ENCODE peak calls at places on chromosomes 6 and 20, in five cellular contexts. G is hepatocyte, I is neural progenitor cell, Z is PC-9, X is brain microvascular endothelial cell. J is an unnamed sample.

GRCh38 chr6:79985128-79985527 is 19.3 kb upstream of the TTK start:
- DNase-seq in G (no peak), I (no peak), Z (no peak), X (no peak), J (no peak)

GRCh38 chr20:46328180-46328882 is 20.0 kb upstream of the CDH22 start:
- DNase-seq in G (no peak), I (no peak), Z (no peak), X (no peak), J (no peak)

GRCh38 chr20:1391640-1392442 is 1.0 kb downstream of the FKBP1A start:
- DNase-seq in G (peak; percentile 30), I (peak; percentile 32), Z (no peak), X (no peak), J (no peak)

GRCh38 chr6:167788531-167788903 is 38.2 kb upstream of the AFDN start:
- DNase-seq in G (no peak), I (no peak), Z (no peak), X (no peak), J (no peak)

GRCh38 chr6:68024570-68025269 is 610.4 kb upstream of the ADGRB3 start:
- DNase-seq in G (no peak), I (no peak), Z (no peak), X (no peak), J (no peak)

GRCh38 chr6:167827062-167827587 is 414 bp downstream of the AFDN start:
- DNase-seq in G (no peak), I (no peak), Z (no peak), X (no peak), J (no peak)

GRCh38 chr6:134447883-134448387 is 130.0 kb upstream of the SGK1 start:
- DNase-seq in G (no peak), I (no peak), Z (no peak), X (peak; percentile 78), J (no peak)

GRCh38 chr20:23115823-23116222 is 29.7 kb upstream of the CD93 start:
- DNase-seq in G (no peak), I (no peak), Z (no peak), X (no peak), J (no peak)

GRCh38 chr6:379367-380181 is 12.0 kb upstream of the IRF4 start:
- DNase-seq in G (no peak), I (no peak), Z (peak; percentile 54), X (no peak), J (no peak)

GRCh38 chr20:3777726-3778629 is 3.3 kb downstream of the SPEF1 start:
- DNase-seq in G (peak; percentile 69), I (peak; percentile 81), Z (no peak), X (peak; percentile 11), J (no peak)

GRCh38 chr6:158653577-158654354 is 3.9 kb downstream of the SYTL3 start:
- DNase-seq in G (no peak), I (no peak), Z (no peak), X (no peak), J (no peak)

GRCh38 chr6:152575186-152575585 is 62.0 kb downstream of the SYNE1 start:
- DNase-seq in G (no peak), I (no peak), Z (no peak), X (no peak), J (no peak)

GRCh38 chr6:112879920-112880413 is 532.8 kb downstream of the RFPL4B start:
- DNase-seq in G (peak; percentile 91), I (peak; percentile 90), Z (peak; percentile 53), X (no peak), J (peak; percentile 53)

GRCh38 chr20:46936415-46937139 is 41.9 kb downstream of the EYA2 start:
- DNase-seq in G (peak; percentile 15), I (no peak), Z (no peak), X (no peak), J (no peak)

GRCh38 chr6:33841070-33841469 is 37.3 kb upstream of the MLN start:
- DNase-seq in G (no peak), I (no peak), Z (no peak), X (no peak), J (no peak)

GRCh38 chr6:225121-225721 is 67.1 kb upstream of the DUSP22 start:
- DNase-seq in G (no peak), I (no peak), Z (no peak), X (no peak), J (no peak)

GRCh38 chr6:13703496-13703895 is 8.1 kb downstream of the RANBP9 start:
- DNase-seq in G (no peak), I (peak; percentile 11), Z (no peak), X (no peak), J (no peak)

GRCh38 chr6:53984163-53984562 is 127.1 kb upstream of the MLIP start:
- DNase-seq in G (no peak), I (no peak), Z (peak; percentile 69), X (peak; percentile 97), J (no peak)

GRCh38 chr6:44226368-44227137 is 3.2 kb downstream of the SLC29A1 start:
- DNase-seq in G (no peak), I (no peak), Z (no peak), X (no peak), J (no peak)

GRCh38 chr6:37244430-37245310 is 12.9 kb upstream of the TBC1D22B start:
- DNase-seq in G (peak; percentile 83), I (no peak), Z (no peak), X (peak; percentile 100), J (no peak)

GRCh38 chr6:3748208-3748701 is 3.3 kb downstream of the PXDC1 start:
- DNase-seq in G (peak; percentile 80), I (peak; percentile 84), Z (peak; percentile 45), X (peak; percentile 77), J (peak; percentile 71)

GRCh38 chr6:129981598-129981997 is 36.8 kb upstream of the L3MBTL3 start:
- DNase-seq in G (no peak), I (no peak), Z (no peak), X (no peak), J (no peak)

GRCh38 chr6:50655848-50656453 is 57.4 kb upstream of the TFAP2D start:
- DNase-seq in G (peak; percentile 20), I (peak; percentile 39), Z (no peak), X (no peak), J (no peak)

GRCh38 chr6:110325197-110325596 is 33.0 kb downstream of the METTL24 start:
- DNase-seq in G (peak; percentile 77), I (no peak), Z (no peak), X (peak; percentile 12), J (no peak)

GRCh38 chr6:106360410-106360988 is at the start of gene CRYBG1:
- DNase-seq in G (peak; percentile 88), I (peak; percentile 78), Z (peak; percentile 75), X (no peak), J (no peak)

GRCh38 chr20:45095753-45096371 is 5.1 kb downstream of the KCNS1 start:
- DNase-seq in G (peak; percentile 70), I (peak; percentile 80), Z (peak; percentile 54), X (peak; percentile 57), J (no peak)

GRCh38 chr6:29426654-29427053 is 11.9 kb downstream of the OR12D1 start:
- DNase-seq in G (no peak), I (no peak), Z (no peak), X (no peak), J (no peak)

GRCh38 chr6:36615018-36615761 is 21.0 kb downstream of the SRSF3 start:
- DNase-seq in G (peak; percentile 69), I (peak; percentile 62), Z (peak; percentile 63), X (no peak), J (no peak)

GRCh38 chr20:39829713-39830112 is 859.3 kb downstream of the MAFB start:
- DNase-seq in G (no peak), I (no peak), Z (no peak), X (no peak), J (no peak)

GRCh38 chr6:122048570-122048969 is 350.9 kb upstream of the HSF2 start:
- DNase-seq in G (no peak), I (no peak), Z (no peak), X (no peak), J (no peak)

GRCh38 chr20:62742979-62743776 is 34.5 kb downstream of the NTSR1 start:
- DNase-seq in G (no peak), I (no peak), Z (no peak), X (no peak), J (no peak)

GRCh38 chr6:1039191-1039590 is 272.7 kb upstream of the FOXQ1 start:
- DNase-seq in G (no peak), I (no peak), Z (peak; percentile 93), X (no peak), J (no peak)

GRCh38 chr6:126067080-126067479 is 80.7 kb downstream of the TRMT11 start:
- DNase-seq in G (no peak), I (no peak), Z (no peak), X (no peak), J (no peak)
- H3K27ac ChIP-seq in G (no peak overlapping the region), I (no peak overlapping the region), Z (no peak overlapping the region), X (no peak overlapping the region), J (no peak overlapping the region)

DNA sequence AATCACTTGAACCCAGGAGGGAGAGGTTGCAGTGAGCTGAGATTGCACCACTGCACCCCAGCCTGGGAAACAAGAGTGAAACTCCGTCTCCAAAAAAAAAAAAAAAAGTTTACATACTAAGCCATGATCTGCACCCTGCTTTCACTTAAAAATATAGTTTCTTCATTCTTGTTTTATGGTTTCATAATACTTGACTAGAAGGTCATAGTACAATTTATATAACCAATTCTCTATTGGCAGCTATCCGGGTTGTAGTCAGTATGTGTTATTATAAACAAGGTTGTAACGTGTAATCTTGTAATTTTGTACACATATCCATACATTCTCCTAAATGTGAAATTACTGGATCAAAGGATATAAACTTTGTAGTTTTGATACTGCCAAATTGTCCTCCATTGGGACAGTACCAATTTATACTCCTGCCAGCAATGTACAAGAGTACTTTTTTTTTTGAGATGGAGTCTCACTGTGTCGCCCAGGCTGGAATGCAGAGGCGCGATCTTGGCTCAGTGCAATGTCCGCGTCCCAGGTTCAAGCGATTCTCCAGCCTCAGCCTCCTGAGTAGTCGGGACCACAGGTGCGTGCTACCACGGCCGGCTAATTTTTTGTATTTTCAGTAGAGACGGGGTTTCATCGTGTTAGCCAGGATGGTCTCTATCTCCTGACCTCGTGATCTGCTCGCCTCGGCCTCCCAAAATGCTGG is 144.8 kb downstream of the GJA10 start:
- DNase-seq in G (no peak), I (no peak), Z (no peak), X (no peak), J (no peak)
- H3K27ac ChIP-seq in G (no peak overlapping the region), I (no peak overlapping the region), Z (no peak overlapping the region), X (no peak overlapping the region), J (no peak overlapping the region)

GRCh38 chr6:14889698-14890593 is 355.9 kb upstream of the JARID2 start:
- DNase-seq in G (peak; percentile 19), I (no peak), Z (no peak), X (no peak), J (no peak)
- H3K27ac ChIP-seq in G (peak overlapping the region; percentile 35), I (no peak overlapping the region), Z (no peak overlapping the region), X (no peak overlapping the region), J (no peak overlapping the region)

DNA sequence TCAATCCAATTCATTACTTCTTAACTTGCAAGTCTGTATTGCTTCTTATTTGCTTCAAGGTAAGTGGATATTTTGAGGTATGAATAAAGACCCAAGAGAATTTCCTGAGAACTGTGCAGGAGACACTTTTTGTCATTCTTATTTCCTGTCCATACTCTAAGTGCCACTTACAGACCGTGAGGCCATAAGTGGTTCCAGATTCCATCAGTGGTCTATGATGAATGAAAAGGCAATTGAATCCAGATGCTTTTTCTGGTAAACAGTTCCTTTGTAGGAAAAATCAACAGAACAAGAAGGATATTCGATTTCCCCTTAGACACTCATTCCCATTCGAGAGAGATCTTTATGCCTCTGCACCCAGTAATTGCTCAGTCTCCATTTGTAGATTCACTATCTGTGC is 58.3 kb upstream of the PDE10A start:
- DNase-seq in G (no peak), I (no peak), Z (no peak), X (no peak), J (no peak)
- H3K27ac ChIP-seq in G (no peak overlapping the region), I (no peak overlapping the region), Z (no peak overlapping the region), X (no peak overlapping the region), J (no peak overlapping the region)

GRCh38 chr20:17652411-17652810 is 29.6 kb downstream of the RRBP1 start:
- DNase-seq in G (no peak), I (no peak), Z (no peak), X (no peak), J (no peak)
- H3K27ac ChIP-seq in G (peak overlapping the region; percentile 8), I (no peak overlapping the region), Z (no peak overlapping the region), X (no peak overlapping the region), J (no peak overlapping the region)